ENCODE peak calls at places on chromosomes 5 and 9, in ten cellular contexts. X is Kasumi-1; D is PC-9; K is endothelial cell; S is glutamatergic neuron; F is iPS-NIHi11; B is HCT116; V is anterior cingulate cortex; J is stimulated activated CD8-positive, alpha-beta memory T cell treated with anti-CD3 and anti-CD28 coated beads, Interleukin-2, amount 100 ng/mL, for 1 hour; U is activated effector memory CD4-positive, alpha-beta T cell treated with Interleukin-2 at 50 U/mL for 16 hours. R is an unnamed sample.
A peak's percentile ranks its signal among the peaks of the same experiment; 100 is the strongest.

GRCh38 chr5:91311697-91312501 is 71.2 kb downstream of the ARRDC3 start:
- DNase-seq in X (peak; percentile 74), D (peak; percentile 78), K (no peak), S (no peak), F (peak; percentile 54), B (peak; percentile 91), V (no peak), J (peak; percentile 34), U (peak; percentile 61), R (peak; percentile 98)

GRCh38 chr5:67094476-67095300 is 101.9 kb downstream of the CD180 start:
- DNase-seq in X (no peak), D (no peak), K (no peak), S (no peak), F (peak; percentile 29), B (no peak), V (no peak), J (no peak), U (no peak), R (peak; percentile 39)

GRCh38 chr5:34731435-34732232 is 75.5 kb downstream of the RAI14 start:
- DNase-seq in X (no peak), D (no peak), K (no peak), S (no peak), F (no peak), B (no peak), V (no peak), J (no peak), U (no peak), R (no peak)

GRCh38 chr5:79774855-79775237 is 85.2 kb downstream of the CMYA5 start:
- DNase-seq in X (no peak), D (no peak), K (no peak), S (no peak), F (no peak), B (no peak), V (no peak), J (no peak), U (no peak), R (no peak)

GRCh38 chr5:154190652-154191304 is at the start of gene GALNT10:
- DNase-seq in X (peak; percentile 39), D (peak; percentile 75), K (peak; percentile 66), S (peak; percentile 76), F (peak; percentile 87), B (peak; percentile 21), V (peak; percentile 76), J (no peak), U (no peak), R (peak; percentile 84)

GRCh38 chr9:134717056-134717455 is 75.5 kb downstream of the COL5A1 start:
- DNase-seq in X (no peak), D (no peak), K (no peak), S (no peak), F (no peak), B (no peak), V (no peak), J (no peak), U (no peak), R (no peak)

GRCh38 chr9:109134167-109134578 is 14.4 kb upstream of the TMEM245 start:
- DNase-seq in X (no peak), D (no peak), K (no peak), S (no peak), F (no peak), B (no peak), V (no peak), J (no peak), U (no peak), R (no peak)

GRCh38 chr5:9545959-9546851 is at the start of gene SEMA5A:
- DNase-seq in X (no peak), D (peak; percentile 27), K (peak; percentile 61), S (peak; percentile 71), F (peak; percentile 72), B (no peak), V (peak; percentile 52), J (no peak), U (peak; percentile 7), R (peak; percentile 78)

GRCh38 chr9:137772281-137772873 is 105.2 kb upstream of the CACNA1B start:
- DNase-seq in X (no peak), D (no peak), K (peak; percentile 26), S (no peak), F (peak; percentile 53), B (no peak), V (no peak), J (no peak), U (no peak), R (no peak)

GRCh38 chr5:78500028-78500427 is 139.6 kb downstream of the SCAMP1 start:
- DNase-seq in X (no peak), D (no peak), K (no peak), S (no peak), F (no peak), B (no peak), V (no peak), J (no peak), U (no peak), R (no peak)

GRCh38 chr5:83474986-83475385 is 3.4 kb downstream of the VCAN start:
- DNase-seq in X (no peak), D (no peak), K (no peak), S (peak; percentile 14), F (no peak), B (no peak), V (no peak), J (no peak), U (no peak), R (peak; percentile 23)

GRCh38 chr9:79154806-79155205 is 417.0 kb upstream of the TLE4 start:
- DNase-seq in X (no peak), D (no peak), K (no peak), S (no peak), F (no peak), B (no peak), V (no peak), J (no peak), U (no peak), R (peak; percentile 45)

GRCh38 chr5:96048763-96049162 is 87.1 kb upstream of the ELL2 start:
- DNase-seq in X (no peak), D (no peak), K (no peak), S (peak; percentile 53), F (peak; percentile 30), B (no peak), V (no peak), J (no peak), U (no peak), R (peak; percentile 32)

GRCh38 chr5:67047180-67047579 is 149.4 kb downstream of the CD180 start:
- DNase-seq in X (peak; percentile 11), D (no peak), K (no peak), S (no peak), F (no peak), B (no peak), V (peak; percentile 3), J (no peak), U (no peak), R (no peak)

GRCh38 chr9:98908897-98909634 is 34.6 kb upstream of the COL15A1 start:
- DNase-seq in X (no peak), D (no peak), K (no peak), S (no peak), F (no peak), B (no peak), V (no peak), J (no peak), U (no peak), R (no peak)

GRCh38 chr5:61702784-61703183 is 370.7 kb downstream of the ZSWIM6 start:
- DNase-seq in X (no peak), D (no peak), K (no peak), S (no peak), F (no peak), B (no peak), V (no peak), J (no peak), U (no peak), R (no peak)

GRCh38 chr5:16685069-16685468 is 68.3 kb upstream of the RETREG1 start:
- DNase-seq in X (no peak), D (no peak), K (no peak), S (no peak), F (no peak), B (no peak), V (no peak), J (no peak), U (no peak), R (peak; percentile 28)

GRCh38 chr9:82651474-82651873 is 411.5 kb downstream of the RASEF start:
- DNase-seq in X (no peak), D (no peak), K (no peak), S (no peak), F (no peak), B (no peak), V (no peak), J (no peak), U (no peak), R (no peak)

GRCh38 chr9:110143969-110144545 is 63.9 kb downstream of the C9orf152 start:
- DNase-seq in X (no peak), D (no peak), K (no peak), S (no peak), F (no peak), B (no peak), V (no peak), J (no peak), U (no peak), R (peak; percentile 27)

GRCh38 chr9:3656224-3656623 is 130.4 kb upstream of the RFX3 start:
- DNase-seq in X (no peak), D (no peak), K (no peak), S (no peak), F (no peak), B (no peak), V (no peak), J (no peak), U (no peak), R (no peak)

GRCh38 chr5:115944501-115944900 is 17.8 kb upstream of the LVRN start:
- DNase-seq in X (no peak), D (no peak), K (no peak), S (no peak), F (no peak), B (no peak), V (no peak), J (no peak), U (no peak), R (no peak)

GRCh38 chr5:113292535-113292934 is 142.3 kb downstream of the TSSK1B start:
- DNase-seq in X (no peak), D (no peak), K (no peak), S (no peak), F (no peak), B (no peak), V (no peak), J (no peak), U (no peak), R (peak; percentile 14)

GRCh38 chr5:69029292-69029691 is 64.5 kb upstream of the SLC30A5 start:
- DNase-seq in X (no peak), D (no peak), K (no peak), S (no peak), F (no peak), B (no peak), V (no peak), J (no peak), U (no peak), R (no peak)

GRCh38 chr9:97703437-97704326 is 6.5 kb upstream of the XPA start:
- DNase-seq in X (peak; percentile 78), D (peak; percentile 71), K (no peak), S (no peak), F (no peak), B (peak; percentile 87), V (no peak), J (no peak), U (no peak), R (peak; percentile 89)

GRCh38 chr9:35771524-35771923 is 17.4 kb upstream of the MSMP start:
- DNase-seq in X (no peak), D (no peak), K (no peak), S (no peak), F (no peak), B (no peak), V (no peak), J (no peak), U (no peak), R (peak; percentile 63)

GRCh38 chr5:83097582-83098265 is 20.4 kb downstream of the XRCC4 start:
- DNase-seq in X (no peak), D (no peak), K (no peak), S (no peak), F (no peak), B (no peak), V (no peak), J (no peak), U (no peak), R (peak; percentile 29)

GRCh38 chr5:149380466-149381121 is 1.5 kb upstream of the IL17B start:
- DNase-seq in X (no peak), D (no peak), K (no peak), S (no peak), F (no peak), B (no peak), V (no peak), J (no peak), U (no peak), R (peak; percentile 90)

GRCh38 chr5:126449751-126450271 is 26.6 kb downstream of the GRAMD2B start:
- DNase-seq in X (peak; percentile 52), D (no peak), K (no peak), S (no peak), F (no peak), B (no peak), V (no peak), J (peak; percentile 20), U (peak; percentile 21), R (peak; percentile 23)

R was measured in cardiac muscle cell.